ENCODE peak calls at places on chromosome 3, in seven cellular contexts. N is GM23338, J is stomach, G is left lung, A is adipocyte, O is GM23248, Z is hepatocyte. P is an unnamed sample.

GRCh38 chr3:29284578-29284977 is 3.7 kb downstream of the RBMS3 start:
- DNase-seq in O (peak; percentile 51), G (no peak), N (no peak), J (no peak), Z (no peak), A (peak; percentile 44), P (no peak)

GRCh38 chr3:177536873-177537272 is 339.6 kb upstream of the TBL1XR1 start:
- DNase-seq in N (no peak), O (no peak), G (no peak), A (no peak), J (no peak), Z (no peak), P (no peak)

GRCh38 chr3:120780977-120781376 is 38.4 kb downstream of the GTF2E1 start:
- DNase-seq in N (no peak), A (no peak), Z (no peak), O (peak; percentile 78), J (peak; percentile 27), G (peak; percentile 38), P (no peak)

GRCh38 chr3:64601824-64602223 is 86.0 kb downstream of the ADAMTS9 start:
- DNase-seq in N (no peak), Z (no peak), O (no peak), G (no peak), A (no peak), J (no peak), P (no peak)

GRCh38 chr3:147191795-147192385 is 214.5 kb downstream of the ZIC4 start:
- DNase-seq in G (no peak), J (no peak), O (peak; percentile 68), A (peak; percentile 89), N (peak; percentile 90), Z (peak; percentile 72), P (peak; percentile 81)

GRCh38 chr3:105957722-105958121 is 88.9 kb upstream of the CBLB start:
- DNase-seq in J (no peak), G (no peak), N (no peak), A (peak; percentile 61), Z (no peak), O (peak; percentile 93), P (no peak)

GRCh38 chr3:11548721-11549131 is 95.0 kb downstream of the VGLL4 start:
- DNase-seq in J (peak; percentile 36), Z (no peak), N (no peak), A (peak; percentile 70), O (peak; percentile 85), G (no peak), P (no peak)

GRCh38 chr3:173398111-173398479 is 551 bp downstream of the NLGN1 start:
- DNase-seq in N (peak; percentile 59), J (no peak), O (peak; percentile 76), G (no peak), A (peak; percentile 90), Z (no peak), P (no peak)

GRCh38 chr3:18241837-18242236 is 183.3 kb downstream of the SATB1 start:
- DNase-seq in A (peak; percentile 30), Z (no peak), G (no peak), J (no peak), O (no peak), N (no peak), P (no peak)

GRCh38 chr3:169618894-169619792 is 44.4 kb downstream of the MECOM start:
- DNase-seq in G (no peak), N (no peak), Z (peak; percentile 24), J (no peak), O (no peak), A (no peak), P (peak; percentile 48)

GRCh38 chr3:126553284-126553811 is 5.4 kb downstream of the C3orf22 start:
- DNase-seq in Z (no peak), O (no peak), J (peak; percentile 17), G (peak; percentile 15), N (no peak), A (no peak), P (peak; percentile 32)

GRCh38 chr3:113269661-113270060 is 58.3 kb downstream of the BOC start:
- DNase-seq in A (no peak), N (no peak), Z (no peak), G (no peak), J (no peak), O (no peak), P (no peak)

GRCh38 chr3:14460342-14461005 is 58.1 kb downstream of the SLC6A6 start:
- DNase-seq in Z (no peak), G (peak; percentile 70), J (peak; percentile 88), O (peak; percentile 92), N (no peak), A (peak; percentile 86), P (no peak)

GRCh38 chr3:83320726-83321125 is 1559.3 kb upstream of the GBE1 start:
- DNase-seq in A (no peak), J (no peak), G (no peak), N (no peak), O (no peak), Z (no peak), P (no peak)

GRCh38 chr3:72288955-72289707 is 504.2 kb upstream of the PROK2 start:
- DNase-seq in G (peak; percentile 41), A (peak; percentile 92), O (peak; percentile 67), J (peak; percentile 52), Z (peak; percentile 52), N (peak; percentile 20), P (peak; percentile 52)

GRCh38 chr3:178384302-178384939 is 151.8 kb upstream of the KCNMB2 start:
- DNase-seq in J (no peak), Z (no peak), O (peak; percentile 30), G (no peak), N (no peak), A (peak; percentile 37), P (no peak)

GRCh38 chr3:155382396-155383042 is 89.0 kb upstream of the STRIT1 start:
- DNase-seq in A (peak; percentile 90), G (peak; percentile 60), O (peak; percentile 83), N (peak; percentile 91), J (peak; percentile 82), Z (peak; percentile 87), P (peak; percentile 95)

GRCh38 chr3:5210926-5211325 is 23.4 kb downstream of the EDEM1 start:
- DNase-seq in Z (peak; percentile 50), O (no peak), N (no peak), A (no peak), G (no peak), J (no peak), P (peak; percentile 26)
- H3K36me3 ChIP-seq in Z (peaks cover 10% of the 10 kb centered on the region), O (peaks cover 65% of the 10 kb centered on the region), N (peaks cover 17% of the 10 kb centered on the region), A (peaks cover 92% of the 10 kb centered on the region), G (peaks cover 100% of the 10 kb centered on the region), J (peaks cover 100% of the 10 kb centered on the region), P (peaks cover 88% of the 10 kb centered on the region)

DNA sequence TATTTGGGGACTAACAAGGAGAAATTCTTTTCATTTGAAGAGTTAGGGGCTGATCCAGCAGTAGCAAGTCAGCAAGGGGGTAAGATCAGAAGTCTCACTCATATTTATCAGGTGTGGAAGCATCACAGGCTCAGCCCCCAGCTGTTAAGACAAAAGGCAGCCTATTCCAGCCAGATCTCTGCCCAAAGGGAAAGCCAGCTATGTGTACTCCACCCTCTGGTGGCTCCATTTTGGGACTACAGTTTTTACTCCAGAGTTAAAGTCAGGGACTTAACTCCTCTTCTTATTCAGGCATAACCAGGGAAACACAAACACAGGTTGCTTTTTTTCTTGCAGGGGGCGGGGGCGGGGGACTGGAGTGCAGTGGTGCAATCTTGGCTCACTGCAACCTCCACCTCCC is 19.2 kb downstream of the UBP1 start:
- DNase-seq in N (peak; percentile 58), A (no peak), O (no peak), Z (no peak), G (no peak), J (no peak), P (no peak)
- H3K36me3 ChIP-seq in N (peaks cover 5% of the 10 kb centered on the region), A (peaks cover 47% of the 10 kb centered on the region), O (peaks cover 34% of the 10 kb centered on the region), Z (no peaks in the 10 kb centered on the region), G (peaks cover 67% of the 10 kb centered on the region), J (peaks cover 78% of the 10 kb centered on the region), P (peaks cover 78% of the 10 kb centered on the region)

DNA sequence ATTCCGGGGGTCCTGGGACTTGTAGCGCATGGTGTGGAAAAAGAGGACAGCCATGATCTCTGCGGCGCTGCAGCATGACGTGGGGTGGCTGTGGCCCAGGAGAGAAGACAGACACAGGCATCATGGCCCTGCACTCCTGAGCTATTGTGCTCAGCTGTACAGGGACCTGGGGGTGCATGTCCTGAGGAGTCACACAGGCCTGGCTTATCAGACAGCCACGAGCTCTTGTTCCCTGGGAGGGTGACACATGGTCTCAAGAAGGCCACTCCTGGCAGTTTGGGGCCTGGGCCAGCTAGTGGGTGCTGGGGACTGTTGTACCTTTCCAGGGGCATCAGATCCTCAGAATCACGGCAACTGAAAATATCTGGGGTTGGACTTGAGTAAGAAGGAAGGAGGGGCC is 13.7 kb downstream of the TKT start:
- DNase-seq in N (no peak), G (peak; percentile 66), J (no peak), Z (no peak), A (no peak), O (peak; percentile 16), P (no peak)
- H3K36me3 ChIP-seq in N (peaks cover 49% of the 10 kb centered on the region), G (peaks cover 64% of the 10 kb centered on the region), J (peaks cover 51% of the 10 kb centered on the region), Z (no peaks in the 10 kb centered on the region), A (peaks cover 71% of the 10 kb centered on the region), O (peaks cover 15% of the 10 kb centered on the region), P (peaks cover 46% of the 10 kb centered on the region)

GRCh38 chr3:52093751-52094525 is 37.6 kb upstream of the DUSP7 start:
- DNase-seq in N (no peak), G (no peak), Z (no peak), A (peak; percentile 41), J (no peak), O (peak; percentile 25), P (no peak)
- H3K36me3 ChIP-seq in N (peaks cover 2% of the 10 kb centered on the region), G (no peaks in the 10 kb centered on the region), Z (no peaks in the 10 kb centered on the region), A (no peaks in the 10 kb centered on the region), J (no peaks in the 10 kb centered on the region), O (no peaks in the 10 kb centered on the region), P (peaks cover 7% of the 10 kb centered on the region)

DNA sequence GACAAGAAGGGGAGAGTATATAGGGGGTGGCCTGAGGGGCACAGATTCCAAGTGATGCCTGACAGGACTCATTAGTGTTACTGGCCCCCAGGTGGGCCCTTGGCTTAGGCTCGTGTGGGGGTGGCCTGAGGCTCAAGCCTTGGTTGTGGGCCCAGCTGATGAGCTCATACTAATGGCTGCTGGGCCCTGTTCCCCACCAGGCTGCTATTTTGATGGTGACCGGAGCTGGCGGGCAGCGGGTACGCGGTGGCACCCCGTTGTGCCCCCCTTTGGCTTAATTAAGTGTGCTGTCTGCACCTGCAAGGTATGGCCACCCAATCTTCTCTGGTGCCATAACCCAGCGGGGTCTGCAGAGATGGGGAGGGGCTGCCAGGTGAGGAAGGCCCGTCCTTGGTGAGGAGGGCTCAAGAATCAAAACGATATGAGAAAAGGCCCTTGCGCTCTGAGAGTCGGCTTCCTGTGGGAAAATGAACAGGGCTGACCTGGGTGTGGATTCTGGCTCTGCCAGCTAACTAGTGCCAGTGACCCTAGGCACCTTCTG is 7.4 kb downstream of the CHRD start:
- DNase-seq in J (no peak), Z (no peak), N (no peak), A (no peak), O (no peak), G (no peak), P (no peak)
- H3K36me3 ChIP-seq in J (peaks cover 9% of the 10 kb centered on the region), Z (no peaks in the 10 kb centered on the region), N (no peaks in the 10 kb centered on the region), A (no peaks in the 10 kb centered on the region), O (no peaks in the 10 kb centered on the region), G (no peaks in the 10 kb centered on the region), P (no peaks in the 10 kb centered on the region)

DNA sequence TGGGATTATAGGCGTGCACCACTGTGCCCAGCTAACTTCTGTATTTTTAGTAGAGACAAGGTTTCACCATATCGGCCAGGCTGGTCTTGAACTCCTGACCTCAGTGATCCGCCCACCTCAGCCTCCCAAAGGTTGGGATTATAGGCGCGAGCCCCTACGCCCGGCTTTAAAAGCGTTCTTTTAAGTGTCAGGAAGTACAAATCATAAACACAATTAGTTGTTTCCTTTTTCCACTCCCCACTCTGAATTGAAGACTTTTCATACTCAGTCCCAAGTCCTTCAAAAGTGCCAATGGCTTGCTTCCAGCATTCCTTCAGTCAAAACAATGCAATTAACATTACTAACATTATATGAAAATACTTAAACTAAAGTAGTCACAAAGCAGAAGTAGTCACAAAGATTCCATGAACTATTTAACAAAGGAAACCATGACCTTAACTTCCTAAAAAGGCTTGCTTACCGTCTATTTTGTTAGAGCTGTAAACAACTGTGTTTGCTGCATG is 8.1 kb downstream of the WDR82 start:
- DNase-seq in O (peak; percentile 40), J (no peak), G (no peak), Z (no peak), N (no peak), A (no peak), P (no peak)
- H3K36me3 ChIP-seq in O (peaks cover 53% of the 10 kb centered on the region), J (peaks cover 67% of the 10 kb centered on the region), G (peaks cover 77% of the 10 kb centered on the region), Z (no peaks in the 10 kb centered on the region), N (peaks cover 48% of the 10 kb centered on the region), A (peaks cover 60% of the 10 kb centered on the region), P (peaks cover 83% of the 10 kb centered on the region)

P was measured in endodermal cell.